ENCODE peak calls at places on chromosomes 11 and 22, in four cellular contexts. One of them, this sample, is unnamed. For H3K27me3, the result is how much of the 10 kb centered on the place peaks cover.

GRCh38 chr11:129117595-129118350 is 74.4 kb downstream of the ARHGAP32 start:
- DNase-seq in brain microvascular endothelial cell: peak
- DNase-seq in BJ: peak
- DNase-seq in tibial nerve: peak
- DNase-seq in this sample: peak

GRCh38 chr11:121654506-121655480 is 202.0 kb upstream of the SORL1-AS1 start:
- DNase-seq in BJ: no peak
- DNase-seq in tibial nerve: no peak
- DNase-seq in brain microvascular endothelial cell: no peak
- DNase-seq in this sample: no peak

GRCh38 chr11:101082813-101083212 is 46.8 kb downstream of the PGR start:
- DNase-seq in tibial nerve: no peak
- DNase-seq in BJ: no peak
- DNase-seq in brain microvascular endothelial cell: no peak
- DNase-seq in this sample: no peak

GRCh38 chr11:79160786-79161403 is 279.9 kb downstream of the TENM4 start:
- DNase-seq in BJ: no peak
- DNase-seq in tibial nerve: no peak
- DNase-seq in brain microvascular endothelial cell: no peak
- DNase-seq in this sample: no peak

GRCh38 chr11:60987577-60988277 is 16.2 kb downstream of the CD6 start:
- DNase-seq in BJ: no peak
- DNase-seq in tibial nerve: no peak
- DNase-seq in brain microvascular endothelial cell: no peak
- DNase-seq in this sample: no peak

GRCh38 chr11:126494831-126495230 is 139.3 kb downstream of the ST3GAL4 start:
- DNase-seq in tibial nerve: no peak
- DNase-seq in brain microvascular endothelial cell: no peak
- DNase-seq in BJ: no peak
- DNase-seq in this sample: no peak

GRCh38 chr11:32107647-32108046 is 16.8 kb downstream of the RCN1 start:
- DNase-seq in BJ: no peak
- DNase-seq in brain microvascular endothelial cell: no peak
- DNase-seq in tibial nerve: no peak
- DNase-seq in this sample: no peak

GRCh38 chr11:115291391-115291744 is 212.8 kb downstream of the CADM1 start:
- DNase-seq in tibial nerve: no peak
- DNase-seq in BJ: no peak
- DNase-seq in brain microvascular endothelial cell: no peak
- DNase-seq in this sample: no peak

GRCh38 chr11:2121227-2122130 is 17.7 kb downstream of the IGF2 start:
- DNase-seq in BJ: no peak
- DNase-seq in tibial nerve: no peak
- DNase-seq in brain microvascular endothelial cell: no peak
- DNase-seq in this sample: no peak

GRCh38 chr11:19018901-19019300 is 41.6 kb downstream of the MRGPRX2 start:
- DNase-seq in tibial nerve: no peak
- DNase-seq in brain microvascular endothelial cell: no peak
- DNase-seq in BJ: no peak
- DNase-seq in this sample: no peak

GRCh38 chr22:49966716-49967332 is 6.3 kb downstream of the PIM3 start:
- DNase-seq in BJ: no peak
- DNase-seq in tibial nerve: peak
- DNase-seq in brain microvascular endothelial cell: no peak
- DNase-seq in this sample: peak

GRCh38 chr22:45202333-45203149 is 38.2 kb downstream of the KIAA0930 start:
- DNase-seq in brain microvascular endothelial cell: peak
- DNase-seq in tibial nerve: no peak
- DNase-seq in BJ: no peak
- DNase-seq in this sample: no peak

GRCh38 chr11:134013518-134013917 is 55.4 kb upstream of the JAM3 start:
- DNase-seq in brain microvascular endothelial cell: no peak
- DNase-seq in BJ: no peak
- DNase-seq in tibial nerve: no peak
- DNase-seq in this sample: no peak

GRCh38 chr11:134017773-134018430 is 51.0 kb upstream of the JAM3 start:
- DNase-seq in tibial nerve: no peak
- DNase-seq in BJ: no peak
- DNase-seq in brain microvascular endothelial cell: no peak
- DNase-seq in this sample: no peak

GRCh38 chr11:134015541-134015940 is 53.3 kb upstream of the JAM3 start:
- DNase-seq in brain microvascular endothelial cell: no peak
- DNase-seq in tibial nerve: no peak
- DNase-seq in BJ: no peak
- DNase-seq in this sample: no peak

GRCh38 chr11:134019500-134019899 is 49.4 kb upstream of the JAM3 start:
- DNase-seq in tibial nerve: no peak
- DNase-seq in BJ: no peak
- DNase-seq in brain microvascular endothelial cell: no peak
- DNase-seq in this sample: no peak

DNA sequence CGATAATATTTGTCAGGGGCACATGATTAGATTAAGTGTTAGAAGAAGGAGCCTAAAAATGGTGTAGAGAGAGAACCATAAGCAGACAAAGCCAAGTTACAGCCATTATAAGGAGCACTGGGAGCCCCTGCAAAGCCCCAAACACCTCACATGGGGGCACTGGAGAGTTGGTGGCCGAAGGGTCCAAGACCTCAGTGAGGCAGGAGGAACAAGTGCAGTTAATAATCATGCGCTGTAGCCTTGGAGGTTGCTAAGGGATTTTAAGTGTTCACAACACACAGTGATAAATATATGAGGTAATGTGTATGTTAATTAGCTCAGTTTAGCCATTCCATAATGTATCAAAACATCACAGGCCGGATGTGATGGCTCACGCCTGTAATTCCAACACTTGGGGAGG is 54.4 kb upstream of the JAM3 start:
- DNase-seq in brain microvascular endothelial cell: no peak
- DNase-seq in BJ: no peak
- DNase-seq in tibial nerve: no peak
- DNase-seq in this sample: peak
- TF ChIP-seq CTCF in brain microvascular endothelial cell: peak
- TF ChIP-seq CTCF in BJ: peak
- TF ChIP-seq CTCF in tibial nerve: no peak
- TF ChIP-seq CTCF in this sample: peak

GRCh38 chr11:11622772-11623531 is 1.1 kb upstream of the GALNT18 start:
- DNase-seq in BJ: no peak
- DNase-seq in brain microvascular endothelial cell: no peak
- DNase-seq in tibial nerve: no peak
- DNase-seq in this sample: no peak

GRCh38 chr11:11620966-11621880 is 582 bp downstream of the GALNT18 start:
- DNase-seq in BJ: no peak
- DNase-seq in brain microvascular endothelial cell: no peak
- DNase-seq in tibial nerve: no peak
- DNase-seq in this sample: no peak

GRCh38 chr11:11624206-11624605 is 2.4 kb upstream of the GALNT18 start:
- DNase-seq in brain microvascular endothelial cell: no peak
- DNase-seq in tibial nerve: no peak
- DNase-seq in BJ: no peak
- DNase-seq in this sample: no peak

GRCh38 chr11:11620251-11620965 is 1.4 kb downstream of the GALNT18 start:
- DNase-seq in brain microvascular endothelial cell: no peak
- DNase-seq in BJ: no peak
- DNase-seq in tibial nerve: no peak
- DNase-seq in this sample: no peak

DNA sequence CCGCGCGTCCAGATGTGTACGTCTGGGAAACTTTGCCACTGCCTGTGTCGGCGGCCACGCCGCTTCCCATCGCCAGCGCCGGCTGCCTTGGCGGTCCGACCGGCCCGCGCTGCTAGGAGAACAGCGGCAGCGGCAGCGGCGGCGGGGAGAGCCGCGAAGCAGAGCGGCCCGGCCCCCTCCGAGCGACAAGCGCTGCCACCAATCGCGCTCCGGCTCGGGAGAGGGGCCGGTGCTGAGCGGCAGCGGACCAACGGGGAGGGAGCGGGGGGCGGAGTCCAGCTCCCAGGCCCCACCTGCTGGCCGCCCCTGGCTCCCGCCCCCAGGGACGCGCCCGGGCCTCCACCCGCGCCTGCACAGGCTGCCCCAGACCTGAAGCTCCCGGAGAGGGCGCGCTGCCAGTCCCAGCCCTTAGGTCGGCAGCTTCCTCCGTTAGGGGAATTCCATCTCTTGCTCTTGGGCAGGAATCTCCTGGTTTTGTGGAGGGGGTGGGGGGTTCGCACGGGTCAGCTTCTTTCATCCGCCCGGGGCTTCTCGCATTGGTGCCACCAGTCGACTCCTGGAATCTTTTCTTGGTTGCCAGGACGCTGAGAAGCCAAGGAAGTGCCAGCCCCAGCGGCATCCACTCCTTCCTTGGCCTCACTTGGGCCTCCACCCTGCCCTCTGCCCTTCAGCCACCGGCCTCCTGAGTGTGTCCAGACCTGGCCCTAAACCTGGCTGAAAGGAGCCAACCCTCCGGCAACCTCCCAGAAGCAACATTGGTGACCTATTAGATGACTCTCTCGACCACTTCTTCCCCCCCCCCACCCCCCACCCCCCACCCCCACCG is at the start of gene GALNT18:
- DNase-seq in BJ: peak
- DNase-seq in brain microvascular endothelial cell: peak
- DNase-seq in tibial nerve: peak
- DNase-seq in this sample: peak
- H3K27me3 ChIP-seq in BJ: under half
- H3K27me3 ChIP-seq in brain microvascular endothelial cell: under half
- H3K27me3 ChIP-seq in tibial nerve: under half
- H3K27me3 ChIP-seq in this sample: under half

GRCh38 chr11:76677010-76677771 is 6.6 kb upstream of the LRRC32 start:
- DNase-seq in BJ: no peak
- DNase-seq in tibial nerve: no peak
- DNase-seq in brain microvascular endothelial cell: no peak
- DNase-seq in this sample: no peak

GRCh38 chr11:76671626-76672309 is 1.2 kb upstream of the LRRC32 start:
- DNase-seq in brain microvascular endothelial cell: no peak
- DNase-seq in BJ: no peak
- DNase-seq in tibial nerve: no peak
- DNase-seq in this sample: no peak

GRCh38 chr11:76672431-76673163 is 2.0 kb upstream of the LRRC32 start:
- DNase-seq in brain microvascular endothelial cell: no peak
- DNase-seq in tibial nerve: no peak
- DNase-seq in BJ: no peak
- DNase-seq in this sample: no peak

GRCh38 chr11:76673164-76674142 is 2.9 kb upstream of the LRRC32 start:
- DNase-seq in tibial nerve: no peak
- DNase-seq in brain microvascular endothelial cell: no peak
- DNase-seq in BJ: no peak
- DNase-seq in this sample: no peak

DNA sequence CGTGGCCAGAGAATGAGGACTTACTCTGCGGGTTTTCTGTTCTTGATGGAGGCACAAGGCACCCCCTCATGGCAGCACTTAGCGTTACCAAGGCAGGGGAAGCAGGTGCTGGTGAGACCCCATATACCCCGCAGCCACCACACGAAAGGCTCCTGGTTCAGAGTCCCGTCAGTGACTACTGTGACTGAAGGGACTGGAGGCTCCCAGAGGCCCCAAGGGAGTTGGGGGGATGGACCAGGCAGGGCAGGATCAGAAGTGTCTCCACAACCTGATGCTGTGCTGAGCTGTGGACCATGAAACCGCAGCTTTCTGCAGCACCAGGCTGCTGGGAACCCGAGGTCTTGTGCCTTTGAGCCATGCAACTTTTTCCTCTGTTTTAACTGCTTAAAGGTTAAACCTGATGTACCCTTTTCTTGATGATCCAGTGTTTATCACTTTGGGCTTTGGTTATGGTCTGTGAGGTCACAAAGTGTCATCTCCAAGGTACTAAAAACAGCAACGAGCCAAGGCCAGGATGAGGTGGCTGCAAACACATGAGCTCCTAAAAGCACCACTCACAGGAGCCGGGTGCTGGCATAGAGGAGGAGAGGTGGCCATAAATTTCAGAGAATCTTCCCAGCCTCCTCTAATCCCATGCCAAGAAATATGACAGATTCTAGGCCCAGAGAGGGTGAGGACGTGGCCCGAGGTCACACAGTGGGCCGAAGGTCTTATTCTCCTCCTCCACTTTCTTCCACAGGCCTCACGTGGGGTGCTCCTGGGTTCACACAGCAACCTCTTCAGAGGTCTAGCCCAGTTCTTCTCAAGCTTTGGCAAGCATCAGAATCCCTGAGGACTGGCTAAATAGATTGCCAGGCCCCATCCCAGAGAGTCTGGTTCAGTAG is 4.2 kb upstream of the LRRC32 start:
- DNase-seq in brain microvascular endothelial cell: no peak
- DNase-seq in BJ: no peak
- DNase-seq in tibial nerve: no peak
- DNase-seq in this sample: peak
- TF ChIP-seq CTCF in brain microvascular endothelial cell: peak
- TF ChIP-seq CTCF in BJ: no peak
- TF ChIP-seq CTCF in tibial nerve: no peak
- TF ChIP-seq CTCF in this sample: peak

GRCh38 chr22:47390026-47390970 is 627.8 kb downstream of the TBC1D22A start:
- DNase-seq in tibial nerve: no peak
- DNase-seq in brain microvascular endothelial cell: no peak
- DNase-seq in BJ: no peak
- DNase-seq in this sample: no peak
- H3K27me3 ChIP-seq in tibial nerve: under half
- H3K27me3 ChIP-seq in brain microvascular endothelial cell: under half
- H3K27me3 ChIP-seq in BJ: under half
- H3K27me3 ChIP-seq in this sample: under half

DNA sequence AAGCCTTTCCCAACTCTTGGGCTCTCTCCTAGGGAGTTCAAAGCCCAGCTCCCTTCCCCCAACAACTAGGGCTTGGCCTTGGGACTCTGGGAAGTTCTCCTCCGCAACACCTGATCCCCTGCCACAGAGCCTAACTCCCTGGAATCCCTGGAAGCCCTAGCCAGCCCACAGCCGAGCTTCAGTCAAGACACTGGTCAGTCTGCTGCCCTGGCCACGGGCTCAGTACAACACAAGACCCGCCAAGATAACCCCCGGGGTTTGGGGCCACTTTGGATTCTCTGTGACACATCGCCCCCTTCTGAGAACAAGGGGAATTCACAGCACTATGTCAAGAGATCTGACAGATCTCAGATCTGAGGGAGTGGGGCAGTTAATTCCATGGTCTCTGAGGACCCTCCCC is 58.3 kb downstream of the SLC22A12 start:
- DNase-seq in BJ: no peak
- DNase-seq in brain microvascular endothelial cell: no peak
- DNase-seq in tibial nerve: no peak
- DNase-seq in this sample: peak
- TF ChIP-seq CTCF in BJ: peak
- TF ChIP-seq CTCF in brain microvascular endothelial cell: peak
- TF ChIP-seq CTCF in tibial nerve: no peak
- TF ChIP-seq CTCF in this sample: peak

GRCh38 chr22:39434243-39434653 is 22.6 kb upstream of the MGAT3 start:
- DNase-seq in brain microvascular endothelial cell: peak
- DNase-seq in tibial nerve: no peak
- DNase-seq in BJ: no peak
- DNase-seq in this sample: no peak
- H3K27me3 ChIP-seq in brain microvascular endothelial cell: under half
- H3K27me3 ChIP-seq in tibial nerve: under half
- H3K27me3 ChIP-seq in BJ: under half
- H3K27me3 ChIP-seq in this sample: under half

DNA sequence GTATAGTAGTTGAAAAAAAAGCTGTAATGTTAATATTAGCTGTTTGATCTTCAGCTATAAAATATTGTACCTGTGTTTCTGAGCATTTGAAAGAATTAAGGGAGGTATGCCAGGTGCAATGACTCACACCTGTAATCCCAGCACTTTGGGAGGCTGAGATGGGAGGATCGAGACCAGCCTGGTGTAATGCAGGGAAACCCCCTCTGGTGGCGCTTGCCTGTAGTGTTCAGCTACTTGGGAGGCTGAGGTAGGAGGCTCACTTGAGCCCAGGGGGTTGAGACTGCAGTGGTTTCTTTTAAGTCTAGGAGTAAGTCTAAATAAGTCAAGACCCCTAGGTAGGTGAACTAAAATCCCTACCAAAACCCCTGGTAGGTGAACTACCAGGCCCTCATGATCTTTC is 37.1 kb downstream of the TAF1D start:
- DNase-seq in BJ: no peak
- DNase-seq in tibial nerve: no peak
- DNase-seq in brain microvascular endothelial cell: no peak
- DNase-seq in this sample: no peak
- TF ChIP-seq CTCF in BJ: no peak
- TF ChIP-seq CTCF in tibial nerve: no peak
- TF ChIP-seq CTCF in brain microvascular endothelial cell: peak
- TF ChIP-seq CTCF in this sample: no peak